ENCODE peak calls at places on chromosomes 12 and 14, in ten cellular contexts. One of them, this sample, is unnamed.

GRCh38 chr12:31922341-31923062 is 36.7 kb upstream of the RESF1 start:
- DNase-seq in foreskin fibroblast: peak
- DNase-seq in astrocyte: peak
- DNase-seq in astrocyte of the spinal cord: peak
- DNase-seq in neural progenitor cell: no peak
- DNase-seq in fibroblast of the aortic adventitia: peak
- DNase-seq in breast epithelium: no peak
- DNase-seq in A549: peak
- DNase-seq in lower leg skin: no peak
- DNase-seq in WERI-Rb-1: no peak
- DNase-seq in this sample: no peak

GRCh38 chr14:90726656-90727055 is 89.6 kb downstream of the TTC7B start:
- DNase-seq in astrocyte: peak
- DNase-seq in astrocyte of the spinal cord: peak
- DNase-seq in WERI-Rb-1: no peak
- DNase-seq in foreskin fibroblast: peak
- DNase-seq in breast epithelium: peak
- DNase-seq in A549: peak
- DNase-seq in fibroblast of the aortic adventitia: peak
- DNase-seq in lower leg skin: peak
- DNase-seq in neural progenitor cell: peak
- DNase-seq in this sample: no peak

GRCh38 chr14:99566009-99566389 is 38.0 kb downstream of the CCDC85C start:
- DNase-seq in A549: no peak
- DNase-seq in lower leg skin: no peak
- DNase-seq in fibroblast of the aortic adventitia: no peak
- DNase-seq in astrocyte of the spinal cord: no peak
- DNase-seq in astrocyte: no peak
- DNase-seq in breast epithelium: peak
- DNase-seq in neural progenitor cell: no peak
- DNase-seq in foreskin fibroblast: no peak
- DNase-seq in WERI-Rb-1: no peak
- DNase-seq in this sample: no peak

GRCh38 chr12:70722584-70723343 is 85.5 kb upstream of the PTPRB start:
- DNase-seq in astrocyte of the spinal cord: no peak
- DNase-seq in astrocyte: peak
- DNase-seq in foreskin fibroblast: no peak
- DNase-seq in breast epithelium: no peak
- DNase-seq in WERI-Rb-1: no peak
- DNase-seq in neural progenitor cell: no peak
- DNase-seq in A549: no peak
- DNase-seq in lower leg skin: no peak
- DNase-seq in fibroblast of the aortic adventitia: no peak
- DNase-seq in this sample: no peak

GRCh38 chr12:31641509-31642090 is 17.9 kb upstream of the ETFBKMT start:
- DNase-seq in fibroblast of the aortic adventitia: no peak
- DNase-seq in neural progenitor cell: no peak
- DNase-seq in WERI-Rb-1: no peak
- DNase-seq in breast epithelium: no peak
- DNase-seq in A549: no peak
- DNase-seq in lower leg skin: no peak
- DNase-seq in astrocyte of the spinal cord: no peak
- DNase-seq in astrocyte: no peak
- DNase-seq in foreskin fibroblast: no peak
- DNase-seq in this sample: no peak

GRCh38 chr12:76637807-76638206 is 78.2 kb upstream of the OSBPL8 start:
- DNase-seq in astrocyte: peak
- DNase-seq in astrocyte of the spinal cord: peak
- DNase-seq in WERI-Rb-1: no peak
- DNase-seq in neural progenitor cell: no peak
- DNase-seq in fibroblast of the aortic adventitia: peak
- DNase-seq in A549: no peak
- DNase-seq in breast epithelium: no peak
- DNase-seq in foreskin fibroblast: peak
- DNase-seq in lower leg skin: no peak
- DNase-seq in this sample: no peak

GRCh38 chr12:109393437-109394345 is 46.0 kb downstream of the MYO1H start:
- DNase-seq in fibroblast of the aortic adventitia: peak
- DNase-seq in lower leg skin: no peak
- DNase-seq in A549: peak
- DNase-seq in astrocyte: peak
- DNase-seq in neural progenitor cell: peak
- DNase-seq in WERI-Rb-1: peak
- DNase-seq in foreskin fibroblast: peak
- DNase-seq in astrocyte of the spinal cord: peak
- DNase-seq in breast epithelium: no peak
- DNase-seq in this sample: no peak

GRCh38 chr14:33317675-33318074 is 379.0 kb downstream of the NPAS3 start:
- DNase-seq in WERI-Rb-1: no peak
- DNase-seq in fibroblast of the aortic adventitia: no peak
- DNase-seq in foreskin fibroblast: no peak
- DNase-seq in astrocyte of the spinal cord: no peak
- DNase-seq in neural progenitor cell: no peak
- DNase-seq in astrocyte: no peak
- DNase-seq in breast epithelium: no peak
- DNase-seq in lower leg skin: no peak
- DNase-seq in A549: no peak
- DNase-seq in this sample: no peak

GRCh38 chr12:12007001-12007712 is 63.6 kb upstream of the BCL2L14 start:
- DNase-seq in breast epithelium: no peak
- DNase-seq in astrocyte: peak
- DNase-seq in WERI-Rb-1: no peak
- DNase-seq in neural progenitor cell: no peak
- DNase-seq in foreskin fibroblast: no peak
- DNase-seq in fibroblast of the aortic adventitia: no peak
- DNase-seq in astrocyte of the spinal cord: peak
- DNase-seq in lower leg skin: no peak
- DNase-seq in A549: no peak
- DNase-seq in this sample: no peak

GRCh38 chr12:9869307-9870161 is at the start of gene CLEC2B:
- DNase-seq in breast epithelium: no peak
- DNase-seq in neural progenitor cell: peak
- DNase-seq in A549: peak
- DNase-seq in lower leg skin: no peak
- DNase-seq in fibroblast of the aortic adventitia: peak
- DNase-seq in astrocyte: peak
- DNase-seq in foreskin fibroblast: peak
- DNase-seq in WERI-Rb-1: no peak
- DNase-seq in astrocyte of the spinal cord: peak
- DNase-seq in this sample: no peak

GRCh38 chr14:37251778-37252177 is 54.0 kb downstream of the MIPOL1 start:
- DNase-seq in astrocyte of the spinal cord: no peak
- DNase-seq in breast epithelium: no peak
- DNase-seq in A549: peak
- DNase-seq in lower leg skin: no peak
- DNase-seq in fibroblast of the aortic adventitia: no peak
- DNase-seq in neural progenitor cell: no peak
- DNase-seq in WERI-Rb-1: no peak
- DNase-seq in foreskin fibroblast: no peak
- DNase-seq in astrocyte: no peak
- DNase-seq in this sample: no peak

GRCh38 chr12:31732926-31733548 is 4.2 kb upstream of the AMN1 start:
- DNase-seq in lower leg skin: no peak
- DNase-seq in fibroblast of the aortic adventitia: peak
- DNase-seq in foreskin fibroblast: peak
- DNase-seq in A549: peak
- DNase-seq in WERI-Rb-1: no peak
- DNase-seq in astrocyte of the spinal cord: peak
- DNase-seq in neural progenitor cell: no peak
- DNase-seq in astrocyte: peak
- DNase-seq in breast epithelium: peak
- DNase-seq in this sample: no peak

GRCh38 chr12:131176926-131177325 is 223.2 kb downstream of the ADGRD1 start:
- DNase-seq in astrocyte: no peak
- DNase-seq in fibroblast of the aortic adventitia: no peak
- DNase-seq in A549: no peak
- DNase-seq in WERI-Rb-1: no peak
- DNase-seq in lower leg skin: no peak
- DNase-seq in breast epithelium: no peak
- DNase-seq in foreskin fibroblast: no peak
- DNase-seq in astrocyte of the spinal cord: no peak
- DNase-seq in neural progenitor cell: no peak
- DNase-seq in this sample: no peak

GRCh38 chr12:116718578-116719454 is 19.1 kb downstream of the SPRING1 start:
- DNase-seq in fibroblast of the aortic adventitia: peak
- DNase-seq in foreskin fibroblast: peak
- DNase-seq in lower leg skin: no peak
- DNase-seq in breast epithelium: no peak
- DNase-seq in WERI-Rb-1: no peak
- DNase-seq in neural progenitor cell: no peak
- DNase-seq in A549: no peak
- DNase-seq in astrocyte of the spinal cord: peak
- DNase-seq in astrocyte: peak
- DNase-seq in this sample: no peak

GRCh38 chr14:89241934-89242670 is 174.9 kb downstream of the FOXN3 start:
- DNase-seq in A549: no peak
- DNase-seq in foreskin fibroblast: peak
- DNase-seq in lower leg skin: no peak
- DNase-seq in neural progenitor cell: no peak
- DNase-seq in WERI-Rb-1: no peak
- DNase-seq in astrocyte: no peak
- DNase-seq in breast epithelium: no peak
- DNase-seq in fibroblast of the aortic adventitia: no peak
- DNase-seq in astrocyte of the spinal cord: no peak
- DNase-seq in this sample: no peak
- TF ChIP-seq CTCF in A549: no peak
- TF ChIP-seq CTCF in foreskin fibroblast: no peak
- TF ChIP-seq CTCF in lower leg skin: no peak
- TF ChIP-seq CTCF in neural progenitor cell: no peak
- TF ChIP-seq CTCF in WERI-Rb-1: no peak
- TF ChIP-seq CTCF in astrocyte: no peak
- TF ChIP-seq CTCF in breast epithelium: no peak
- TF ChIP-seq CTCF in fibroblast of the aortic adventitia: no peak
- TF ChIP-seq CTCF in astrocyte of the spinal cord: no peak
- TF ChIP-seq CTCF in this sample: no peak

GRCh38 chr14:70045715-70046535 is 142.8 kb downstream of the SLC8A3 start:
- DNase-seq in WERI-Rb-1: peak
- DNase-seq in astrocyte: peak
- DNase-seq in A549: peak
- DNase-seq in breast epithelium: peak
- DNase-seq in fibroblast of the aortic adventitia: peak
- DNase-seq in neural progenitor cell: peak
- DNase-seq in lower leg skin: peak
- DNase-seq in foreskin fibroblast: peak
- DNase-seq in astrocyte of the spinal cord: peak
- DNase-seq in this sample: peak
- TF ChIP-seq CTCF in WERI-Rb-1: peak
- TF ChIP-seq CTCF in astrocyte: peak
- TF ChIP-seq CTCF in A549: peak
- TF ChIP-seq CTCF in breast epithelium: no peak
- TF ChIP-seq CTCF in fibroblast of the aortic adventitia: peak
- TF ChIP-seq CTCF in neural progenitor cell: peak
- TF ChIP-seq CTCF in lower leg skin: no peak
- TF ChIP-seq CTCF in foreskin fibroblast: peak
- TF ChIP-seq CTCF in astrocyte of the spinal cord: peak
- TF ChIP-seq CTCF in this sample: peak

GRCh38 chr12:56104815-56105476 is 587 bp downstream of the PA2G4 start:
- DNase-seq in foreskin fibroblast: peak
- DNase-seq in WERI-Rb-1: no peak
- DNase-seq in fibroblast of the aortic adventitia: no peak
- DNase-seq in breast epithelium: no peak
- DNase-seq in neural progenitor cell: no peak
- DNase-seq in astrocyte of the spinal cord: no peak
- DNase-seq in A549: peak
- DNase-seq in lower leg skin: no peak
- DNase-seq in astrocyte: no peak
- DNase-seq in this sample: peak
- TF ChIP-seq CTCF in foreskin fibroblast: no peak
- TF ChIP-seq CTCF in WERI-Rb-1: no peak
- TF ChIP-seq CTCF in fibroblast of the aortic adventitia: no peak
- TF ChIP-seq CTCF in breast epithelium: no peak
- TF ChIP-seq CTCF in neural progenitor cell: no peak
- TF ChIP-seq CTCF in astrocyte of the spinal cord: peak
- TF ChIP-seq CTCF in A549: no peak
- TF ChIP-seq CTCF in lower leg skin: peak
- TF ChIP-seq CTCF in astrocyte: no peak
- TF ChIP-seq CTCF in this sample: no peak

GRCh38 chr12:54725233-54725843 is 77.2 kb upstream of the DCD start:
- DNase-seq in WERI-Rb-1: peak
- DNase-seq in astrocyte: no peak
- DNase-seq in breast epithelium: no peak
- DNase-seq in neural progenitor cell: peak
- DNase-seq in fibroblast of the aortic adventitia: peak
- DNase-seq in A549: peak
- DNase-seq in astrocyte of the spinal cord: no peak
- DNase-seq in foreskin fibroblast: peak
- DNase-seq in lower leg skin: no peak
- DNase-seq in this sample: no peak
- TF ChIP-seq CTCF in WERI-Rb-1: no peak
- TF ChIP-seq CTCF in astrocyte: peak
- TF ChIP-seq CTCF in breast epithelium: no peak
- TF ChIP-seq CTCF in neural progenitor cell: peak
- TF ChIP-seq CTCF in fibroblast of the aortic adventitia: peak
- TF ChIP-seq CTCF in A549: peak
- TF ChIP-seq CTCF in astrocyte of the spinal cord: peak
- TF ChIP-seq CTCF in foreskin fibroblast: peak
- TF ChIP-seq CTCF in lower leg skin: no peak
- TF ChIP-seq CTCF in this sample: peak

DNA sequence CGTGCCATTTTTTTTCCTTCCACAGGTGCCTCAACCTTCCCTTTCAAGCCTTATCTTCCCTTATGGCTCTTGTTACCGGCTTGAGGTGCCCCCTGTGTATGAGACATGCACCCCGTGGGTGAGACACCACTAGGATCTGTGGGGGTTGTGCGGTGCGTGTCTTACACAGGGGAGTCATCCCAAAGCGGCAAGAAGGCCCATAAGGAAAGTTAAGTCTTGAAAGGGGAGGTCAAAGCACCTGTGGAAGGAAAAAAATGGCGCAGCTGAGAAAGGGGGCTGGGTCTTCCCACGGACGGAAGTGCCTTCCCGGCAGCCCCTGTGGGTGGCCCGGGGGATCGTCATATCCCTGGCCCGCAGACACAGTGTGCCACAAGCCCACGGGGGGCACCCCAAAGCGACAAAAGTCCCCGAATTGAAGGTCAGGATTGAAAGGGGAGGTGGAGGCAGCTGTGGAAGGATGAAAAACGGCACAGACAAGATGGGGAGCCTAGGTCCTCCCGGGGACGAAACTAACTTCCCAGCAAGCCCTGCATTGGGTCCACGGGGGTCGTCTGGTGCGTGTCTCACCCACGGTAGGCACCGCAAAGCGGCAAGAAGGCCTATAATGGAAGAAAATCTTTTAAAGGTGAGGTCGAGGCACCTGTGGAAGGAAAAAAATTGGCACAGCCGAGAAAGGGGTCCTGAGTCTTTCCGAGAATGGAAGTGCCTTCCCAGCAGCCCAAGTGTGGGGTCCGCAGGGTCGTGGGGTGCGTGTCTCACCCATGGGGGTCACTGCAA is 273.3 kb downstream of the ALG10 start:
- DNase-seq in A549: no peak
- DNase-seq in breast epithelium: no peak
- DNase-seq in lower leg skin: peak
- DNase-seq in fibroblast of the aortic adventitia: no peak
- DNase-seq in WERI-Rb-1: no peak
- DNase-seq in astrocyte of the spinal cord: no peak
- DNase-seq in foreskin fibroblast: no peak
- DNase-seq in astrocyte: no peak
- DNase-seq in neural progenitor cell: no peak
- DNase-seq in this sample: no peak
- TF ChIP-seq CTCF in A549: no peak
- TF ChIP-seq CTCF in breast epithelium: no peak
- TF ChIP-seq CTCF in lower leg skin: no peak
- TF ChIP-seq CTCF in fibroblast of the aortic adventitia: no peak
- TF ChIP-seq CTCF in WERI-Rb-1: no peak
- TF ChIP-seq CTCF in astrocyte of the spinal cord: no peak
- TF ChIP-seq CTCF in foreskin fibroblast: no peak
- TF ChIP-seq CTCF in astrocyte: no peak
- TF ChIP-seq CTCF in neural progenitor cell: no peak
- TF ChIP-seq CTCF in this sample: no peak